ENCODE peak calls at places on chromosome 9, in four cellular contexts. Q, C, G and Y are unnamed samples.

GRCh38 chr9:89419978-89420394 is 77.9 kb downstream of the SEMA4D start:
- DNase-seq in Q (no peak), C (no peak), G (no peak), Y (no peak)

GRCh38 chr9:6686396-6686795 is 40.9 kb upstream of the GLDC start:
- DNase-seq in Q (peak; percentile 68), C (no peak), G (no peak), Y (no peak)

GRCh38 chr9:35852267-35852815 is 17.9 kb downstream of the OR13J1 start:
- DNase-seq in Q (no peak), C (no peak), G (no peak), Y (no peak)

GRCh38 chr9:129823163-129823933 is 588 bp downstream of the TOR1A start:
- DNase-seq in Q (peak; percentile 37), C (peak; percentile 58), G (peak; percentile 41), Y (no peak)

GRCh38 chr9:16258708-16259107 is 611.8 kb downstream of the BNC2 start:
- DNase-seq in Q (no peak), C (no peak), G (no peak), Y (no peak)

GRCh38 chr9:107983191-107983603 is 493.6 kb upstream of the KLF4 start:
- DNase-seq in Q (peak; percentile 28), C (no peak), G (no peak), Y (no peak)

GRCh38 chr9:33151007-33151557 is 16.1 kb downstream of the B4GALT1 start:
- DNase-seq in Q (peak; percentile 97), C (no peak), G (peak; percentile 51), Y (no peak)

GRCh38 chr9:89522261-89522978 is 24.5 kb upstream of the SEMA4D start:
- DNase-seq in Q (no peak), C (peak; percentile 92), G (no peak), Y (peak; percentile 89)

GRCh38 chr9:90046317-90046861 is 441.6 kb downstream of the GADD45G start:
- DNase-seq in Q (no peak), C (no peak), G (no peak), Y (no peak)

GRCh38 chr9:27473135-27473534 is 51.0 kb upstream of the IFNK start:
- DNase-seq in Q (no peak), C (no peak), G (no peak), Y (no peak)

GRCh38 chr9:73153793-73154227 is 2.1 kb downstream of the ANXA1 start:
- DNase-seq in Q (no peak), C (no peak), G (no peak), Y (no peak)

GRCh38 chr9:135591491-135592330 is 30.2 kb downstream of the PAEP start:
- DNase-seq in Q (no peak), C (no peak), G (peak; percentile 13), Y (no peak)

GRCh38 chr9:83706703-83707517 is 848 bp downstream of the UBQLN1 start:
- DNase-seq in Q (peak; percentile 24), C (peak; percentile 87), G (peak; percentile 50), Y (no peak)

GRCh38 chr9:33329117-33329563 is 38.8 kb downstream of the NFX1 start:
- DNase-seq in Q (peak; percentile 92), C (no peak), G (peak; percentile 51), Y (no peak)

GRCh38 chr9:69444021-69444420 is 119.0 kb downstream of the ENTREP1 start:
- DNase-seq in Q (peak; percentile 17), C (no peak), G (no peak), Y (no peak)

GRCh38 chr9:100641166-100641565 is 63.3 kb downstream of the CAVIN4 start:
- DNase-seq in Q (no peak), C (no peak), G (no peak), Y (no peak)

GRCh38 chr9:110173322-110173642 is 34.7 kb downstream of the C9orf152 start:
- DNase-seq in Q (no peak), C (no peak), G (no peak), Y (no peak)

GRCh38 chr9:35811364-35812024 is 568 bp downstream of the SPAG8 start:
- DNase-seq in Q (peak; percentile 51), C (no peak), G (peak; percentile 58), Y (no peak)

GRCh38 chr9:137088121-137088520 is 1.3 kb downstream of the MAN1B1 start:
- DNase-seq in Q (no peak), C (no peak), G (no peak), Y (no peak)

GRCh38 chr9:114657705-114658104 is at the start of gene TEX53:
- DNase-seq in Q (no peak), C (no peak), G (no peak), Y (no peak)

GRCh38 chr9:89536145-89536574 is 38.2 kb upstream of the SEMA4D start:
- DNase-seq in Q (no peak), C (peak; percentile 59), G (no peak), Y (no peak)

GRCh38 chr9:129220771-129221170 is 42.7 kb upstream of the IER5L start:
- DNase-seq in Q (no peak), C (no peak), G (no peak), Y (no peak)

GRCh38 chr9:122228906-122229837 is at the start of gene LHX6:
- DNase-seq in Q (peak; percentile 18), C (no peak), G (no peak), Y (no peak)

GRCh38 chr9:113650207-113651131 is 186.9 kb downstream of the RGS3 start:
- DNase-seq in Q (peak; percentile 31), C (no peak), G (peak; percentile 49), Y (no peak)

GRCh38 chr9:113477058-113477457 is 13.5 kb downstream of the RGS3 start:
- DNase-seq in Q (no peak), C (no peak), G (no peak), Y (no peak)

GRCh38 chr9:125771037-125771436 is 23.9 kb downstream of the PBX3 start:
- DNase-seq in Q (no peak), C (no peak), G (no peak), Y (no peak)

GRCh38 chr9:75979362-75979761 is 88.9 kb downstream of the PCSK5 start:
- DNase-seq in Q (peak; percentile 31), C (peak; percentile 26), G (no peak), Y (no peak)

GRCh38 chr9:103941104-103941503 is 153.0 kb upstream of the SMC2 start:
- DNase-seq in Q (no peak), C (no peak), G (no peak), Y (no peak)

GRCh38 chr9:21752003-21752402 is 50.4 kb upstream of the MTAP start:
- DNase-seq in Q (peak; percentile 18), C (no peak), G (no peak), Y (no peak)

GRCh38 chr9:89273528-89274279 is 37.3 kb upstream of the CKS2 start:
- DNase-seq in Q (no peak), C (no peak), G (no peak), Y (no peak)

GRCh38 chr9:114285166-114285867 is 37.6 kb upstream of the ORM1 start:
- DNase-seq in Q (peak; percentile 85), C (no peak), G (no peak), Y (no peak)

GRCh38 chr9:83920469-83920941 is 727 bp downstream of the KIF27 start:
- DNase-seq in Q (peak; percentile 50), C (no peak), G (peak; percentile 57), Y (no peak)

GRCh38 chr9:14361074-14361473 is 47.1 kb upstream of the NFIB start:
- DNase-seq in Q (no peak), C (no peak), G (no peak), Y (no peak)
- H3K4me3 ChIP-seq in Q (no peak overlapping the region), C (no peak overlapping the region), G (no peak overlapping the region), Y (no peak overlapping the region)

DNA sequence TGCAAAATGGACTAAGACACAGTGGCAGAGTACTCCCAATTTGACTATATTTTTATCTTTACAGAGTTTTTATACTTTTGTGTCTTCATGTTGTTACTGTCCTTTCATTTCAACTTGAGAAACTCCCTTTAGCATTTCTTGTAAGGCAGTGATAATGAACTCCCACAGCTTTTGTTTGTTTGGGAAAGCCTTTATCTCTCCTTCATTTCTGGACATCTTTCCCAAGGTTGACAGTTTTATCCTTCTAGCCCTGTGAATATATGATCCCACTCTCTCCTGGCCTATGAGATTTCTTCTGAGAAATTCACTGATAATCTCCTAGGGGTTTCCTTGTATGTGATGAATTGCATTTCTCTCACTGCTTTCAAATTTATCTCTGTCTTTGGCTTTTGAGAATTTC is 9.2 kb upstream of the SARDH start:
- DNase-seq in Q (no peak), C (no peak), G (no peak), Y (no peak)
- TF ChIP-seq CTCF in Q (no peak), C (no peak), G (no peak), Y (no peak)

GRCh38 chr9:87140605-87141109 is 193.4 kb upstream of the GAS1 start:
- DNase-seq in Q (no peak), C (no peak), G (no peak), Y (no peak)
- H3K4me3 ChIP-seq in Q (no peak overlapping the region), C (no peak overlapping the region), G (no peak overlapping the region), Y (no peak overlapping the region)

GRCh38 chr9:127437497-127438264 is 13.5 kb downstream of the ZNF79 start:
- DNase-seq in Q (no peak), C (no peak), G (no peak), Y (no peak)
- TF ChIP-seq CTCF in Q (peak; percentile 1), C (no peak), G (no peak), Y (no peak)

DNA sequence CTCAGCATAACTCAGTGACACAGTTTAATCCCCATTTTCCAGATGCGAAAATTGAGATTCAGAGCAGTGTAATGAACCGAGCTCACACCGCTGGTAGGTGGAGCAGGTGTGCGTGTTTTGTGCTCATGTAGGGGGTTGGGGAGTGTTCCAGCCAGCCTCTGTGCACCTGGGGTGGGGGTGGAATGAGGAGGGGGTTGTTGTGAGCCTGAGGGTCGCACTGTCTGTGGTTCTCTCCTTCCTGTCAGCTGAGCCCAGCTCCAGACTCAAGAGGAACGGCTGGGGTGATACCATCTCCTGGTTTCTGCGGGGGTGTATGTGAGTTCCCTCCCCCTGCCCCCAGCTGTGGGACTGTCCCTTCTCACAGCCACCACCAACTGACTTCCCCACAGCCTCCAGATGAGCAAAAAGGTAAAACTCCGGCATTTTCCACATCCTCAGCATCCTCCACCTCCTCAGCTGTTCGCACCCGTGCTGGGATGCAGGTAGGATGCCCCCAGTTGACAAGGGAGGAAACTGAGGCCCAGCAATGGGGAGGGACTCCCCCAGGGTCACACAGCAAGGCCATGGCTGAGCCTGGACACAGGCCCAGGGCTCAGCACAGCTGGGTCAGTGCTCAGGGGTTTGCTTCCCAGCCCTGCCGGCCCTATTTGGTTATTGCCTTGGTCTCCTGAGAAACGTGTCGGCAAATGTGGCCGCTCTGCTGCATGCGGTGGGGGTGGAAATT is 2.1 kb downstream of the SH2D3C start:
- DNase-seq in Q (no peak), C (peak; percentile 95), G (no peak), Y (peak; percentile 78)
- H3K4me3 ChIP-seq in Q (no peak overlapping the region), C (peak overlapping the region; percentile 71), G (peak overlapping the region; percentile 14), Y (peak overlapping the region; percentile 72)

DNA sequence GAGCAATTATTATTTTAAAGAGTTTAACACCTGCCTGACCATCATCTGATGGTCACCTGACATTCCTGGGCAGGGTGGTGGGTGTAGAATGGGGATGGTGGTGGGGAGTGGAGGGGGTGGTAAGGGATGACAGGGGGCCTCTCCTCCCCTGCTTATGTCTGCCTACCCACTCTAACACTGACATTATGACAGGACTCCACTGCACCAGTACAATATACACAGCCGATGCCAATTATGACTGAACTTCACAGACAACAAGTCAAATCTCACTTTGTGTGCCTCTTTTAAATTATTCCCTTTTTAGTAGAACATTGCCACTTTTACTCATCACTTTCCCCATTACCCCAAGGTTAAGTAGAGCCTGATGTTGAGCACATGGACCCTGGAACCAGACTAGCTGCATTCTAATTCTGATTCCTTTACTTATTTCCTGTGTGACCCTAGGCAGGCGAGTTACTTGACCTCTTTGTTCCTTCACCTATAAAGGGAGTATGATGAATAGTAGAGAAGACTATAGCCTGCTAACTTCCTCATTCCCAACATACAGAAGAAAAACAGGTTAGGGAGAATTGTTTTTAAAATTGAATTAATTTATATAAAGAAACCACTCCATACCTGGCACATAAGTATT is 464.7 kb downstream of the DMRT2 start:
- DNase-seq in Q (no peak), C (no peak), G (no peak), Y (no peak)
- TF ChIP-seq CTCF in Q (no peak), C (no peak), G (no peak), Y (no peak)